ENCODE peak calls at places on chromosomes 2 and 18, in ten cellular contexts. One of them, this sample, is unnamed.
A peak's percentile ranks its signal among the peaks of the same experiment; 100 is the strongest.

GRCh38 chr2:237858294-237859081 is 935 bp upstream of the RAMP1 start:
- DNase-seq in fibroblast of lung: peak; percentile 92
- DNase-seq in WERI-Rb-1: peak; percentile 81
- DNase-seq in suprapubic skin: no peak
- DNase-seq in spleen: peak; percentile 78
- DNase-seq in transverse colon: peak; percentile 64
- DNase-seq in mammary epithelial cell: peak; percentile 60
- DNase-seq in OCI-LY7: peak; percentile 53
- DNase-seq in heart left ventricle: peak; percentile 67
- DNase-seq in bronchial epithelial cell: peak; percentile 72
- DNase-seq in this sample: peak; percentile 72

GRCh38 chr2:239944706-239945551 is 80.2 kb downstream of the NDUFA10 start:
- DNase-seq in OCI-LY7: no peak
- DNase-seq in spleen: peak; percentile 89
- DNase-seq in WERI-Rb-1: no peak
- DNase-seq in bronchial epithelial cell: no peak
- DNase-seq in mammary epithelial cell: no peak
- DNase-seq in suprapubic skin: peak; percentile 75
- DNase-seq in transverse colon: no peak
- DNase-seq in heart left ventricle: no peak
- DNase-seq in fibroblast of lung: peak; percentile 18
- DNase-seq in this sample: peak; percentile 5

GRCh38 chr2:11008773-11009172 is 97.0 kb downstream of the KCNF1 start:
- DNase-seq in fibroblast of lung: no peak
- DNase-seq in spleen: no peak
- DNase-seq in WERI-Rb-1: no peak
- DNase-seq in transverse colon: no peak
- DNase-seq in bronchial epithelial cell: no peak
- DNase-seq in heart left ventricle: no peak
- DNase-seq in suprapubic skin: no peak
- DNase-seq in mammary epithelial cell: no peak
- DNase-seq in OCI-LY7: no peak
- DNase-seq in this sample: no peak

GRCh38 chr2:219386532-219387280 is 1.0 kb downstream of the DNPEP start:
- DNase-seq in heart left ventricle: no peak
- DNase-seq in OCI-LY7: peak; percentile 6
- DNase-seq in transverse colon: no peak
- DNase-seq in mammary epithelial cell: no peak
- DNase-seq in fibroblast of lung: peak; percentile 17
- DNase-seq in suprapubic skin: no peak
- DNase-seq in WERI-Rb-1: no peak
- DNase-seq in bronchial epithelial cell: no peak
- DNase-seq in spleen: peak; percentile 88
- DNase-seq in this sample: no peak

GRCh38 chr2:14967739-14968138 is 335.2 kb downstream of the LRATD1 start:
- DNase-seq in fibroblast of lung: no peak
- DNase-seq in transverse colon: no peak
- DNase-seq in WERI-Rb-1: no peak
- DNase-seq in bronchial epithelial cell: no peak
- DNase-seq in spleen: no peak
- DNase-seq in OCI-LY7: no peak
- DNase-seq in suprapubic skin: no peak
- DNase-seq in heart left ventricle: no peak
- DNase-seq in mammary epithelial cell: no peak
- DNase-seq in this sample: no peak

GRCh38 chr2:8304821-8305766 is 376.8 kb upstream of the ID2 start:
- DNase-seq in fibroblast of lung: peak; percentile 5
- DNase-seq in bronchial epithelial cell: no peak
- DNase-seq in spleen: no peak
- DNase-seq in heart left ventricle: no peak
- DNase-seq in mammary epithelial cell: no peak
- DNase-seq in transverse colon: no peak
- DNase-seq in WERI-Rb-1: no peak
- DNase-seq in OCI-LY7: no peak
- DNase-seq in suprapubic skin: no peak
- DNase-seq in this sample: no peak

GRCh38 chr2:38572167-38572566 is 30.6 kb downstream of the HNRNPLL start:
- DNase-seq in transverse colon: no peak
- DNase-seq in fibroblast of lung: peak; percentile 70
- DNase-seq in heart left ventricle: no peak
- DNase-seq in mammary epithelial cell: peak; percentile 61
- DNase-seq in spleen: no peak
- DNase-seq in OCI-LY7: no peak
- DNase-seq in suprapubic skin: no peak
- DNase-seq in bronchial epithelial cell: peak; percentile 70
- DNase-seq in WERI-Rb-1: no peak
- DNase-seq in this sample: peak; percentile 64

GRCh38 chr18:53689886-53690285 is 534.6 kb downstream of the MBD2 start:
- DNase-seq in spleen: no peak
- DNase-seq in WERI-Rb-1: no peak
- DNase-seq in mammary epithelial cell: no peak
- DNase-seq in fibroblast of lung: no peak
- DNase-seq in bronchial epithelial cell: no peak
- DNase-seq in OCI-LY7: no peak
- DNase-seq in suprapubic skin: no peak
- DNase-seq in transverse colon: no peak
- DNase-seq in heart left ventricle: no peak
- DNase-seq in this sample: no peak

GRCh38 chr2:69597843-69598610 is 45.5 kb downstream of the AAK1 start:
- DNase-seq in mammary epithelial cell: no peak
- DNase-seq in bronchial epithelial cell: no peak
- DNase-seq in OCI-LY7: no peak
- DNase-seq in heart left ventricle: no peak
- DNase-seq in suprapubic skin: no peak
- DNase-seq in spleen: no peak
- DNase-seq in fibroblast of lung: no peak
- DNase-seq in WERI-Rb-1: no peak
- DNase-seq in transverse colon: no peak
- DNase-seq in this sample: no peak

GRCh38 chr2:149160701-149161217 is 122.3 kb downstream of the LYPD6B start:
- DNase-seq in OCI-LY7: peak; percentile 85
- DNase-seq in heart left ventricle: no peak
- DNase-seq in suprapubic skin: no peak
- DNase-seq in transverse colon: no peak
- DNase-seq in mammary epithelial cell: no peak
- DNase-seq in bronchial epithelial cell: no peak
- DNase-seq in WERI-Rb-1: no peak
- DNase-seq in fibroblast of lung: no peak
- DNase-seq in spleen: no peak
- DNase-seq in this sample: no peak

GRCh38 chr18:36871801-36872200 is 42.9 kb downstream of the KIAA1328 start:
- DNase-seq in spleen: no peak
- DNase-seq in OCI-LY7: no peak
- DNase-seq in mammary epithelial cell: no peak
- DNase-seq in transverse colon: no peak
- DNase-seq in heart left ventricle: no peak
- DNase-seq in suprapubic skin: no peak
- DNase-seq in WERI-Rb-1: no peak
- DNase-seq in bronchial epithelial cell: no peak
- DNase-seq in fibroblast of lung: no peak
- DNase-seq in this sample: no peak

GRCh38 chr2:11417946-11418585 is 47.9 kb downstream of the E2F6 start:
- DNase-seq in WERI-Rb-1: peak; percentile 43
- DNase-seq in bronchial epithelial cell: no peak
- DNase-seq in mammary epithelial cell: no peak
- DNase-seq in suprapubic skin: no peak
- DNase-seq in spleen: no peak
- DNase-seq in heart left ventricle: no peak
- DNase-seq in transverse colon: no peak
- DNase-seq in fibroblast of lung: peak; percentile 17
- DNase-seq in OCI-LY7: peak; percentile 34
- DNase-seq in this sample: no peak

GRCh38 chr2:157193461-157193860 is 64.0 kb upstream of the GALNT5 start:
- DNase-seq in heart left ventricle: no peak
- DNase-seq in OCI-LY7: no peak
- DNase-seq in spleen: no peak
- DNase-seq in fibroblast of lung: no peak
- DNase-seq in bronchial epithelial cell: no peak
- DNase-seq in WERI-Rb-1: no peak
- DNase-seq in mammary epithelial cell: no peak
- DNase-seq in suprapubic skin: no peak
- DNase-seq in transverse colon: no peak
- DNase-seq in this sample: no peak

DNA sequence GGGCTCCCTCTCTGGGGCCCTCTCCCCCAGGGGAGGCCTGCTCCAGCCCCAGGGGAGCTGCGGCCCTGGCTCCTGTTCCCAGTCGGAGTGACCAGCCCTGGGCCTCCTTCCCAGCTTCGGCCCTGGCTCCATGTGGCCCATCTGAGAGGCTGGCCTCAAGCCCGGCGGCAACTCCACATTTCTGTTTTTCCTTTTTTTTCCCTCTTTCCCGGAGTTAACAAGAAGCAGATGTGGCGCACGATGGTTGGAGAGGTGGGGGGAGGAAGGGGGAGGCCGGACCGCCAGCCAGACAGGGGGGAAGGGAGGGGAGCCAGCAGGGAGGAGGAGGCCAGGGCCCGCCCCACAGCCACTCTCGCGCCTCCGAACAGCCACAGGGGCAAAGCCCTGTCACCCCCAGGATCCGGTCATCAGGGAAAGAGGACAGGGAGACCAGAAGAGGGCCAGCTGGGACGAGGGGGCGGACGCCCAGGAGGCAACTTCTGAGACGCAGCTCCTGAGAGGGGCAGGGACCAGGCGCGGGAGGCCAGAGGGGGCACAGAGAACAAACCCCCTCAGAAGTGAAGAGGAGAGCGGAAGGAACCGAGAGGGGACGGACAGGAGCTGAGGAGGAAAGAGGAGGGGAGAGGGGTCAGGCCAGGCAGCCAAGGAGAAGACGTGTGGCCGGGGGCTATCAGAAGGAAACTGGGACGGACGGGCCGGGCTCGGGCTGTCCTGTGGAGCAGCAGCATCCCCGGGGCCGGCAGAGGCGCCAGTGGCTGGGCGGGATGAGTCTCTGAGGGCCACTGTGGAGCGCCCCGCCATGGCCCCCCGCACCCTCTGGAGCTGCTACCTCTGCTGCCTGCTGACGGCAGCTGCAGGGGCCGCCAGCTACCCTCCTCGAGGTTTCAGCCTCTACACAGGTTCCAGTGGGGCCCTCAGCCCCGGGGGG is at the start of gene EMILIN1:
- DNase-seq in fibroblast of lung: peak; percentile 98
- DNase-seq in suprapubic skin: peak; percentile 93
- DNase-seq in spleen: peak; percentile 82
- DNase-seq in WERI-Rb-1: no peak
- DNase-seq in heart left ventricle: peak; percentile 89
- DNase-seq in OCI-LY7: no peak
- DNase-seq in bronchial epithelial cell: no peak
- DNase-seq in mammary epithelial cell: no peak
- DNase-seq in transverse colon: peak; percentile 73
- DNase-seq in this sample: peak; percentile 69
- TF ChIP-seq CTCF in fibroblast of lung: no peak
- TF ChIP-seq CTCF in suprapubic skin: no peak
- TF ChIP-seq CTCF in spleen: no peak
- TF ChIP-seq CTCF in WERI-Rb-1: no peak
- TF ChIP-seq CTCF in heart left ventricle: no peak
- TF ChIP-seq CTCF in OCI-LY7: no peak
- TF ChIP-seq CTCF in bronchial epithelial cell: no peak
- TF ChIP-seq CTCF in mammary epithelial cell: no peak
- TF ChIP-seq CTCF in transverse colon: no peak
- TF ChIP-seq CTCF in this sample: peak; percentile 27

DNA sequence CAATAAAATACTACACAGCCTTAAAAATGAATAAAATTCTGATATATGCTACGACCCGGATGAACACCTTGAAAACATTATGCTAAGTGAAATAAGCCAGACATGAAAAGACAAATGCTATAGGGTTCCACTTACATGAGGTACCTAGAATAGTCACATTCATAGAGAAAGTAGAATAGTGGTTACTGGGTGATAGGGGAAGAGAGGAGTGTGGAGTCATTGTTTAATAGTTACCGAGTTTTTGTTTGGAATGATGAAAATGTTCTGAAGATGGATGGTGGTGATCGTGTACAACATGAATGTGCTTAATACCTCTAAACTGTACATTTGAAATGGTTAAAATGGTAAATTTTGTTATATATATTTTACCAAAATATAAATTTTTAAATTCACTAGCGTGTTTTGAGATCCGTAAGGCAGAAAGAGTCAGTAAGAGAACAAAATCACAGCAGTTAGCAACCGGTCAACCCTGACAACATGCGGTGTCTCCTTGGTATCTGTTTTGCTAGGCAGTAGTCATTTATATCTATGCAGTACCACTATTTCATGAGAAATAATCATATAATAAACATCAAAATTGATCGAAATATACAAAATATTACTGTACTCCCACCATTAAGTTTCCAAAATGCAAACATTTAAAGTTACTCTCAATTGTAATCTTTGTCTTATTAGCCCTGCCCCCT is 11.1 kb downstream of the SCN9A start:
- DNase-seq in bronchial epithelial cell: no peak
- DNase-seq in suprapubic skin: no peak
- DNase-seq in heart left ventricle: no peak
- DNase-seq in OCI-LY7: no peak
- DNase-seq in mammary epithelial cell: no peak
- DNase-seq in spleen: no peak
- DNase-seq in fibroblast of lung: no peak
- DNase-seq in transverse colon: no peak
- DNase-seq in WERI-Rb-1: no peak
- DNase-seq in this sample: no peak
- H3K4me3 ChIP-seq in bronchial epithelial cell: no peak overlapping the region
- H3K4me3 ChIP-seq in suprapubic skin: no peak overlapping the region
- H3K4me3 ChIP-seq in heart left ventricle: no peak overlapping the region
- H3K4me3 ChIP-seq in OCI-LY7: no peak overlapping the region
- H3K4me3 ChIP-seq in mammary epithelial cell: no peak overlapping the region
- H3K4me3 ChIP-seq in spleen: no peak overlapping the region
- H3K4me3 ChIP-seq in fibroblast of lung: no peak overlapping the region
- H3K4me3 ChIP-seq in transverse colon: no peak overlapping the region
- H3K4me3 ChIP-seq in WERI-Rb-1: no peak overlapping the region
- H3K4me3 ChIP-seq in this sample: no peak overlapping the region

DNA sequence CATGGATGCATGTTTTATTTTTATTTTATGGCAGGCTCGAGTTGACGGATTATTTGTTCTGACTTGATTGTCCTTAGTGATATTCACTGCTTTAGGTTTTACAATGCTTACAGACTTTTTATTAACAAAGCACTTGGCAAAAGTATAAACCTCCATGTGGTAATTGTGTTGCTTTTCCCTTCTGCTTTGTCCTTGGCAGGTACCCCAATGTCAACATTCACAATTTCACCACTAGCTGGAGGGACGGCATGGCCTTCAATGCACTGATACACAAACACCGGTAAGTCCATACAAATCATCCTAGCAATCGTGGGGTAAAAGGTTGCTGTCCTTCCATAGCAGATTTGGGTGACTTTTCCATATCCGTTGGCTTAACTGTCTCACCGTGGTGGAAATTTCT is 106.1 kb upstream of the EML6 start:
- DNase-seq in suprapubic skin: no peak
- DNase-seq in heart left ventricle: no peak
- DNase-seq in WERI-Rb-1: no peak
- DNase-seq in bronchial epithelial cell: no peak
- DNase-seq in spleen: no peak
- DNase-seq in OCI-LY7: no peak
- DNase-seq in transverse colon: no peak
- DNase-seq in mammary epithelial cell: no peak
- DNase-seq in fibroblast of lung: no peak
- DNase-seq in this sample: no peak
- H3K36me3 ChIP-seq in suprapubic skin: peaks cover 47% of the 10 kb centered on the region
- H3K36me3 ChIP-seq in heart left ventricle: peaks cover 92% of the 10 kb centered on the region
- H3K36me3 ChIP-seq in WERI-Rb-1: peaks cover 97% of the 10 kb centered on the region
- H3K36me3 ChIP-seq in bronchial epithelial cell: peaks cover 25% of the 10 kb centered on the region
- H3K36me3 ChIP-seq in spleen: peaks cover 96% of the 10 kb centered on the region
- H3K36me3 ChIP-seq in OCI-LY7: peaks cover 93% of the 10 kb centered on the region
- H3K36me3 ChIP-seq in transverse colon: peaks cover 34% of the 10 kb centered on the region
- H3K36me3 ChIP-seq in mammary epithelial cell: peaks cover 27% of the 10 kb centered on the region
- H3K36me3 ChIP-seq in fibroblast of lung: peaks cover 23% of the 10 kb centered on the region
- H3K36me3 ChIP-seq in this sample: peaks cover 68% of the 10 kb centered on the region

GRCh38 chr2:64888591-64889309 is 100.4 kb upstream of the SLC1A4 start:
- DNase-seq in mammary epithelial cell: peak; percentile 80
- DNase-seq in bronchial epithelial cell: peak; percentile 91
- DNase-seq in OCI-LY7: no peak
- DNase-seq in fibroblast of lung: peak; percentile 64
- DNase-seq in transverse colon: no peak
- DNase-seq in WERI-Rb-1: no peak
- DNase-seq in spleen: no peak
- DNase-seq in heart left ventricle: no peak
- DNase-seq in suprapubic skin: peak; percentile 64
- DNase-seq in this sample: peak; percentile 41
- TF ChIP-seq CTCF in mammary epithelial cell: peak; percentile 80
- TF ChIP-seq CTCF in bronchial epithelial cell: peak; percentile 75
- TF ChIP-seq CTCF in OCI-LY7: no peak
- TF ChIP-seq CTCF in fibroblast of lung: peak; percentile 41
- TF ChIP-seq CTCF in transverse colon: no peak
- TF ChIP-seq CTCF in WERI-Rb-1: peak; percentile 44
- TF ChIP-seq CTCF in spleen: no peak
- TF ChIP-seq CTCF in heart left ventricle: no peak
- TF ChIP-seq CTCF in suprapubic skin: peak; percentile 21
- TF ChIP-seq CTCF in this sample: peak; percentile 63

This sample was measured in brain microvascular endothelial cell.